ENCODE peak calls at places on chromosomes 11 and 22, in seven cellular contexts. One of them, this sample, is unnamed.

GRCh38 chr11:119362741-119363080 is 16.2 kb upstream of the MFRP start:
- DNase-seq in A673: no peak
- DNase-seq in CD4-positive, alpha-beta T cell: no peak
- DNase-seq in IMR-90: no peak
- DNase-seq in left lung: no peak
- DNase-seq in SK-N-SH: no peak
- DNase-seq in natural killer cell: no peak
- DNase-seq in this sample: no peak

GRCh38 chr11:47631473-47631872 is 10.9 kb downstream of the MTCH2 start:
- DNase-seq in A673: no peak
- DNase-seq in CD4-positive, alpha-beta T cell: no peak
- DNase-seq in IMR-90: peak
- DNase-seq in left lung: no peak
- DNase-seq in SK-N-SH: no peak
- DNase-seq in natural killer cell: no peak
- DNase-seq in this sample: no peak

GRCh38 chr22:17103351-17103750 is 17.8 kb downstream of the TMEM121B start:
- DNase-seq in A673: no peak
- DNase-seq in CD4-positive, alpha-beta T cell: no peak
- DNase-seq in IMR-90: no peak
- DNase-seq in left lung: no peak
- DNase-seq in SK-N-SH: no peak
- DNase-seq in natural killer cell: no peak
- DNase-seq in this sample: no peak

GRCh38 chr11:108959124-108959761 is 294.4 kb downstream of the DDX10 start:
- DNase-seq in A673: no peak
- DNase-seq in CD4-positive, alpha-beta T cell: no peak
- DNase-seq in IMR-90: peak
- DNase-seq in left lung: no peak
- DNase-seq in SK-N-SH: peak
- DNase-seq in natural killer cell: no peak
- DNase-seq in this sample: no peak

GRCh38 chr22:46377566-46378498 is 42.3 kb downstream of the TRMU start:
- DNase-seq in A673: no peak
- DNase-seq in CD4-positive, alpha-beta T cell: no peak
- DNase-seq in IMR-90: no peak
- DNase-seq in left lung: peak
- DNase-seq in SK-N-SH: no peak
- DNase-seq in natural killer cell: no peak
- DNase-seq in this sample: no peak

GRCh38 chr11:130902380-130902779 is 13.9 kb downstream of the SNX19 start:
- DNase-seq in A673: no peak
- DNase-seq in CD4-positive, alpha-beta T cell: no peak
- DNase-seq in IMR-90: no peak
- DNase-seq in left lung: no peak
- DNase-seq in SK-N-SH: no peak
- DNase-seq in natural killer cell: no peak
- DNase-seq in this sample: no peak

GRCh38 chr11:46527586-46527985 is 66.2 kb downstream of the AMBRA1 start:
- DNase-seq in A673: no peak
- DNase-seq in CD4-positive, alpha-beta T cell: no peak
- DNase-seq in IMR-90: peak
- DNase-seq in left lung: no peak
- DNase-seq in SK-N-SH: no peak
- DNase-seq in natural killer cell: no peak
- DNase-seq in this sample: no peak

GRCh38 chr22:45491841-45492240 is 10.8 kb upstream of the FBLN1 start:
- DNase-seq in A673: no peak
- DNase-seq in CD4-positive, alpha-beta T cell: no peak
- DNase-seq in IMR-90: no peak
- DNase-seq in left lung: peak
- DNase-seq in SK-N-SH: no peak
- DNase-seq in natural killer cell: no peak
- DNase-seq in this sample: no peak

GRCh38 chr22:33382427-33382826 is 324.2 kb upstream of the SYN3 start:
- DNase-seq in A673: no peak
- DNase-seq in CD4-positive, alpha-beta T cell: no peak
- DNase-seq in IMR-90: no peak
- DNase-seq in left lung: no peak
- DNase-seq in SK-N-SH: no peak
- DNase-seq in natural killer cell: no peak
- DNase-seq in this sample: no peak

GRCh38 chr11:118641463-118642019 is 34.1 kb downstream of the PHLDB1 start:
- DNase-seq in A673: no peak
- DNase-seq in CD4-positive, alpha-beta T cell: no peak
- DNase-seq in IMR-90: no peak
- DNase-seq in left lung: no peak
- DNase-seq in SK-N-SH: peak
- DNase-seq in natural killer cell: no peak
- DNase-seq in this sample: no peak

GRCh38 chr11:109747839-109748238 is 325.8 kb downstream of the C11orf87 start:
- DNase-seq in A673: peak
- DNase-seq in CD4-positive, alpha-beta T cell: no peak
- DNase-seq in IMR-90: no peak
- DNase-seq in left lung: peak
- DNase-seq in SK-N-SH: no peak
- DNase-seq in natural killer cell: no peak
- DNase-seq in this sample: no peak

GRCh38 chr11:68261006-68261405 is 10.8 kb downstream of the C11orf24 start:
- DNase-seq in A673: no peak
- DNase-seq in CD4-positive, alpha-beta T cell: no peak
- DNase-seq in IMR-90: no peak
- DNase-seq in left lung: no peak
- DNase-seq in SK-N-SH: no peak
- DNase-seq in natural killer cell: no peak
- DNase-seq in this sample: no peak

GRCh38 chr11:83881428-83881827 is 595.3 kb upstream of the CCDC90B start:
- DNase-seq in A673: peak
- DNase-seq in CD4-positive, alpha-beta T cell: no peak
- DNase-seq in IMR-90: no peak
- DNase-seq in left lung: no peak
- DNase-seq in SK-N-SH: peak
- DNase-seq in natural killer cell: no peak
- DNase-seq in this sample: no peak
- TF ChIP-seq CTCF in A673: peak
- TF ChIP-seq CTCF in CD4-positive, alpha-beta T cell: no peak
- TF ChIP-seq CTCF in IMR-90: no peak
- TF ChIP-seq CTCF in left lung: no peak
- TF ChIP-seq CTCF in SK-N-SH: no peak
- TF ChIP-seq CTCF in natural killer cell: no peak
- TF ChIP-seq CTCF in this sample: peak

GRCh38 chr22:36548606-36549005 is 19.6 kb upstream of the EIF3D start:
- DNase-seq in A673: no peak
- DNase-seq in CD4-positive, alpha-beta T cell: no peak
- DNase-seq in IMR-90: no peak
- DNase-seq in left lung: no peak
- DNase-seq in SK-N-SH: no peak
- DNase-seq in natural killer cell: no peak
- DNase-seq in this sample: no peak

GRCh38 chr22:36549033-36549432 is 20.1 kb upstream of the EIF3D start:
- DNase-seq in A673: no peak
- DNase-seq in CD4-positive, alpha-beta T cell: no peak
- DNase-seq in IMR-90: no peak
- DNase-seq in left lung: no peak
- DNase-seq in SK-N-SH: no peak
- DNase-seq in natural killer cell: no peak
- DNase-seq in this sample: no peak

GRCh38 chr22:36551096-36551495 is 22.1 kb upstream of the EIF3D start:
- DNase-seq in A673: no peak
- DNase-seq in CD4-positive, alpha-beta T cell: no peak
- DNase-seq in IMR-90: no peak
- DNase-seq in left lung: no peak
- DNase-seq in SK-N-SH: no peak
- DNase-seq in natural killer cell: no peak
- DNase-seq in this sample: no peak

GRCh38 chr22:36552300-36552699 is 23.3 kb upstream of the EIF3D start:
- DNase-seq in A673: no peak
- DNase-seq in CD4-positive, alpha-beta T cell: no peak
- DNase-seq in IMR-90: no peak
- DNase-seq in left lung: no peak
- DNase-seq in SK-N-SH: no peak
- DNase-seq in natural killer cell: no peak
- DNase-seq in this sample: no peak

GRCh38 chr22:36554101-36554500 is 25.1 kb upstream of the EIF3D start:
- DNase-seq in A673: no peak
- DNase-seq in CD4-positive, alpha-beta T cell: no peak
- DNase-seq in IMR-90: no peak
- DNase-seq in left lung: no peak
- DNase-seq in SK-N-SH: no peak
- DNase-seq in natural killer cell: no peak
- DNase-seq in this sample: no peak
- TF ChIP-seq CTCF in A673: no peak
- TF ChIP-seq CTCF in CD4-positive, alpha-beta T cell: no peak
- TF ChIP-seq CTCF in IMR-90: no peak
- TF ChIP-seq CTCF in left lung: no peak
- TF ChIP-seq CTCF in SK-N-SH: no peak
- TF ChIP-seq CTCF in natural killer cell: no peak
- TF ChIP-seq CTCF in this sample: no peak

GRCh38 chr11:113274708-113275582 is 39.4 kb upstream of the TTC12 start:
- DNase-seq in A673: no peak
- DNase-seq in CD4-positive, alpha-beta T cell: no peak
- DNase-seq in IMR-90: no peak
- DNase-seq in left lung: no peak
- DNase-seq in SK-N-SH: peak
- DNase-seq in natural killer cell: no peak
- DNase-seq in this sample: no peak
- TF ChIP-seq CTCF in A673: peak
- TF ChIP-seq CTCF in CD4-positive, alpha-beta T cell: no peak
- TF ChIP-seq CTCF in IMR-90: no peak
- TF ChIP-seq CTCF in left lung: no peak
- TF ChIP-seq CTCF in SK-N-SH: peak
- TF ChIP-seq CTCF in natural killer cell: no peak
- TF ChIP-seq CTCF in this sample: peak

DNA sequence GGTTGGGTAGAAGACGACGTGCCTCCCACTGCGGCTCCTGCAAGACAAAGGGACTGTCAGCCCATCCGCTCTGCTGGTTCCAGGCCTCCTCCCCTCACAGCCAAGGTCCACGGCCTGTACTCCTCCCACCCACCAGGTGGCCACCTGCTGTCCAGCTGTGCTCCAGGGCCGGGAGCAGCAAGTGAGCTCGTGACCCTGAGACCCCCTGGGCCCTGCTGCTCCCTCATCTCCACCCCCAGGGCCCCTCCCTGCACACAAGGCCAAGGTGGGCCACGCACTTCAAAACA is 27.4 kb downstream of the TSPAN4 start:
- DNase-seq in A673: no peak
- DNase-seq in CD4-positive, alpha-beta T cell: no peak
- DNase-seq in IMR-90: no peak
- DNase-seq in left lung: no peak
- DNase-seq in SK-N-SH: peak
- DNase-seq in natural killer cell: no peak
- DNase-seq in this sample: no peak
- TF ChIP-seq CTCF in A673: no peak
- TF ChIP-seq CTCF in CD4-positive, alpha-beta T cell: no peak
- TF ChIP-seq CTCF in IMR-90: peak
- TF ChIP-seq CTCF in left lung: no peak
- TF ChIP-seq CTCF in SK-N-SH: peak
- TF ChIP-seq CTCF in natural killer cell: no peak
- TF ChIP-seq CTCF in this sample: peak

GRCh38 chr22:27883656-27884350 is 35.3 kb downstream of the PITPNB start:
- DNase-seq in A673: no peak
- DNase-seq in CD4-positive, alpha-beta T cell: no peak
- DNase-seq in IMR-90: no peak
- DNase-seq in left lung: no peak
- DNase-seq in SK-N-SH: no peak
- DNase-seq in natural killer cell: no peak
- DNase-seq in this sample: no peak

GRCh38 chr22:27881404-27881803 is 37.7 kb downstream of the PITPNB start:
- DNase-seq in A673: no peak
- DNase-seq in CD4-positive, alpha-beta T cell: no peak
- DNase-seq in IMR-90: peak
- DNase-seq in left lung: no peak
- DNase-seq in SK-N-SH: no peak
- DNase-seq in natural killer cell: no peak
- DNase-seq in this sample: no peak

GRCh38 chr22:27877501-27877900 is 41.6 kb downstream of the PITPNB start:
- DNase-seq in A673: no peak
- DNase-seq in CD4-positive, alpha-beta T cell: no peak
- DNase-seq in IMR-90: no peak
- DNase-seq in left lung: no peak
- DNase-seq in SK-N-SH: no peak
- DNase-seq in natural killer cell: no peak
- DNase-seq in this sample: no peak

GRCh38 chr22:27879923-27880322 is 39.1 kb downstream of the PITPNB start:
- DNase-seq in A673: peak
- DNase-seq in CD4-positive, alpha-beta T cell: no peak
- DNase-seq in IMR-90: peak
- DNase-seq in left lung: no peak
- DNase-seq in SK-N-SH: peak
- DNase-seq in natural killer cell: no peak
- DNase-seq in this sample: no peak

GRCh38 chr22:27880778-27881394 is 38.2 kb downstream of the PITPNB start:
- DNase-seq in A673: peak
- DNase-seq in CD4-positive, alpha-beta T cell: no peak
- DNase-seq in IMR-90: peak
- DNase-seq in left lung: no peak
- DNase-seq in SK-N-SH: peak
- DNase-seq in natural killer cell: no peak
- DNase-seq in this sample: no peak
- TF ChIP-seq CTCF in A673: peak
- TF ChIP-seq CTCF in CD4-positive, alpha-beta T cell: peak
- TF ChIP-seq CTCF in IMR-90: peak
- TF ChIP-seq CTCF in left lung: peak
- TF ChIP-seq CTCF in SK-N-SH: peak
- TF ChIP-seq CTCF in natural killer cell: peak
- TF ChIP-seq CTCF in this sample: peak

DNA sequence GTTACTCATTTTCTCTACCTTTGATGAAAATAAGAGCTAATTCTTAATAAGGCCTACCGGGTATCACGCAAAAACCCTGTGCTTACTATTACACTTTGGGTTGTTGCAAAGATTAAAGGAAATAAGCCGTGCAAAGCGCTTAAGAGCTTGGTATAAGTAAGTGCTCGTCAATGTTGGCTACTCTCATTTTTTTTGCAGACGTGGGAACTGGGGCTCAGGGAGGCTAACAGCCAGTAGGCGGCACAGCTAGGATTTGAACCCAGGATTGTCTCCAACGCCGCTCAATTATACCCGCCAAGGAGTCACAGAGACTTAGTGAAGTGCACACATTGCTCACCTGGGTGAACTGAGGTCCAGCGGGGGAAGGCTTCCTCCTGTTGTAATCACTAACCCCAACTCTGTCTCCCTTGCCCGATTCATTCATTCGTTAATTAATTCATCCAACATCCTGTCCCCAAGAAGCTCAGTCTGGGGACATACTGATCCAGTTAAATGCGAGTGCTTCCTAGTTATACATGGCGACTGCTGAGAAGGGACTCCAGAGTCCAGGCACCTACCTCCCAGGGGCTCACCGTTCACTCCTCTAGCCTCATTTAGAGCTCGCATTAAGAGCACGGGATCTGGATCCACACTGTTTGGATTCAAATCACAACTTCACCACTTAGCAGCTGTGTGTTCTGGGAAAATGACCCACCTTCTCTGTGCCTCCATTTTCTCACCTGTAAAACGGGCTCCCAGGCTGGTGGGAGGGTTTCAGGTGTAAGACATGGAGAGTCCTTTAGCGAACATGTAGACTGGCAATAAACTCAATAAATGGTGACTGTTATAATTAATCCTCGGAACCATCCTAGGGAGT is 869 bp upstream of the MTFP1 start:
- DNase-seq in A673: peak
- DNase-seq in CD4-positive, alpha-beta T cell: no peak
- DNase-seq in IMR-90: peak
- DNase-seq in left lung: no peak
- DNase-seq in SK-N-SH: no peak
- DNase-seq in natural killer cell: no peak
- DNase-seq in this sample: no peak
- TF ChIP-seq CTCF in A673: no peak
- TF ChIP-seq CTCF in CD4-positive, alpha-beta T cell: no peak
- TF ChIP-seq CTCF in IMR-90: no peak
- TF ChIP-seq CTCF in left lung: no peak
- TF ChIP-seq CTCF in SK-N-SH: no peak
- TF ChIP-seq CTCF in natural killer cell: no peak
- TF ChIP-seq CTCF in this sample: no peak